ENCODE peak calls at places on chromosomes 16 and 17, in nine cellular contexts. D is NCI-H1436; O is retina; M is NCI-H2171 treated with DMSO at 0.1 percent for 48 hours; Q is activated CD8-positive, alpha-beta T cell treated with anti-CD3 and anti-CD28 coated beads for 36 hours; I is CD4-positive, CD25-positive, alpha-beta regulatory T cell; W is A172; E is left ventricle myocardium superior; L is stimulated activated naive CD4-positive, alpha-beta T cell. Z is an unnamed sample.

GRCh38 chr17:52128721-52129120 is 29.8 kb downstream of the CA10 start:
- DNase-seq in D (no peak), O (no peak), M (no peak), Q (no peak), I (no peak), W (no peak), E (no peak), L (no peak), Z (no peak)

GRCh38 chr17:82674656-82675475 is 23.6 kb downstream of the RAB40B start:
- DNase-seq in D (no peak), O (no peak), M (no peak), Q (no peak), I (no peak), W (no peak), E (no peak), L (no peak), Z (no peak)

GRCh38 chr16:76278976-76279375 is 1.8 kb downstream of the CNTNAP4 start:
- DNase-seq in D (no peak), O (peak; percentile 44), M (peak; percentile 75), Q (no peak), I (no peak), W (no peak), E (no peak), L (no peak), Z (no peak)

GRCh38 chr17:57853695-57854094 is 3.9 kb upstream of the MRPS23 start:
- DNase-seq in D (no peak), O (no peak), M (no peak), Q (no peak), I (no peak), W (no peak), E (peak; percentile 78), L (no peak), Z (no peak)

GRCh38 chr17:36910513-36910912 is 26.8 kb upstream of the LHX1 start:
- DNase-seq in D (no peak), O (no peak), M (no peak), Q (no peak), I (no peak), W (no peak), E (no peak), L (no peak), Z (no peak)

GRCh38 chr17:83050651-83051422 is 28.6 kb upstream of the METRNL start:
- DNase-seq in D (peak; percentile 77), O (no peak), M (peak; percentile 78), Q (no peak), I (no peak), W (no peak), E (no peak), L (no peak), Z (no peak)

GRCh38 chr16:8998114-8998513 is 34.4 kb upstream of the USP7 start:
- DNase-seq in D (no peak), O (no peak), M (no peak), Q (no peak), I (no peak), W (peak; percentile 44), E (no peak), L (no peak), Z (no peak)

GRCh38 chr17:76077582-76078110 is 1.3 kb upstream of the ZACN start:
- DNase-seq in D (no peak), O (no peak), M (no peak), Q (no peak), I (no peak), W (no peak), E (no peak), L (no peak), Z (no peak)

GRCh38 chr17:27106347-27106981 is 187.4 kb upstream of the WSB1 start:
- DNase-seq in D (no peak), O (no peak), M (no peak), Q (no peak), I (no peak), W (no peak), E (no peak), L (no peak), Z (no peak)

GRCh38 chr16:53129281-53130192 is 74.7 kb downstream of the CHD9 start:
- DNase-seq in D (no peak), O (no peak), M (peak; percentile 42), Q (no peak), I (no peak), W (no peak), E (no peak), L (no peak), Z (no peak)

GRCh38 chr17:77840576-77841160 is 117.8 kb upstream of the TNRC6C start:
- DNase-seq in D (no peak), O (no peak), M (no peak), Q (no peak), I (no peak), W (no peak), E (peak; percentile 10), L (no peak), Z (no peak)

GRCh38 chr17:58334661-58335060 is 6.1 kb upstream of the TSPOAP1 start:
- DNase-seq in D (no peak), O (no peak), M (no peak), Q (no peak), I (no peak), W (no peak), E (no peak), L (no peak), Z (no peak)

GRCh38 chr17:81239714-81240555 is 817 bp downstream of the NDUFAF8 start:
- DNase-seq in D (no peak), O (no peak), M (no peak), Q (peak; percentile 74), I (peak; percentile 19), W (no peak), E (peak; percentile 38), L (no peak), Z (peak; percentile 54)

GRCh38 chr17:12512712-12513355 is 152.9 kb upstream of the MYOCD start:
- DNase-seq in D (no peak), O (no peak), M (no peak), Q (no peak), I (no peak), W (no peak), E (no peak), L (no peak), Z (no peak)

GRCh38 chr17:35568561-35568960 is 7.9 kb upstream of the SLFN14 start:
- DNase-seq in D (no peak), O (no peak), M (no peak), Q (peak; percentile 68), I (no peak), W (peak; percentile 55), E (no peak), L (peak; percentile 28), Z (peak; percentile 54)

GRCh38 chr16:80718480-80719220 is 85.7 kb downstream of the CDYL2 start:
- DNase-seq in D (no peak), O (no peak), M (no peak), Q (no peak), I (no peak), W (peak; percentile 89), E (no peak), L (no peak), Z (no peak)

GRCh38 chr17:74521701-74522201 is 9.5 kb downstream of the CD300LB start:
- DNase-seq in D (no peak), O (no peak), M (no peak), Q (peak; percentile 53), I (no peak), W (no peak), E (no peak), L (no peak), Z (no peak)

GRCh38 chr17:69654981-69655581 is 240.6 kb downstream of the MAP2K6 start:
- DNase-seq in D (no peak), O (no peak), M (peak; percentile 74), Q (peak; percentile 5), I (no peak), W (peak; percentile 8), E (no peak), L (no peak), Z (peak; percentile 11)

GRCh38 chr17:2853111-2853721 is 57.0 kb downstream of the RAP1GAP2 start:
- DNase-seq in D (peak; percentile 23), O (peak; percentile 62), M (no peak), Q (peak; percentile 21), I (no peak), W (peak; percentile 33), E (peak; percentile 69), L (peak; percentile 24), Z (peak; percentile 73)

GRCh38 chr17:43831633-43832032 is 1.3 kb downstream of the MPP3 start:
- DNase-seq in D (no peak), O (no peak), M (no peak), Q (no peak), I (no peak), W (no peak), E (peak; percentile 90), L (no peak), Z (no peak)

GRCh38 chr17:67514998-67515397 is 137.9 kb downstream of the PITPNC1 start:
- DNase-seq in D (no peak), O (no peak), M (peak; percentile 68), Q (no peak), I (no peak), W (no peak), E (no peak), L (no peak), Z (no peak)

GRCh38 chr16:72244853-72245252 is 72.9 kb upstream of the PMFBP1 start:
- DNase-seq in D (no peak), O (no peak), M (no peak), Q (no peak), I (no peak), W (no peak), E (no peak), L (no peak), Z (no peak)

GRCh38 chr17:83189673-83190385 is 110.4 kb downstream of the METRNL start:
- DNase-seq in D (no peak), O (no peak), M (no peak), Q (no peak), I (no peak), W (no peak), E (peak; percentile 62), L (no peak), Z (no peak)